ENCODE peak calls at places on chromosomes 6 and 20, in four cellular contexts. L is type B pancreatic cell, C is psoas muscle, Y is adrenal gland. A is an unnamed sample.

GRCh38 chr6:106759112-106759511 is 129.7 kb downstream of the QRSL1 start:
- DNase-seq in C (no peak), Y (no peak), L (no peak), A (no peak)

GRCh38 chr6:16653226-16653625 is 108.0 kb downstream of the ATXN1 start:
- DNase-seq in C (no peak), Y (no peak), L (no peak), A (no peak)

GRCh38 chr6:26309731-26310142 is 55.3 kb upstream of the BTN3A2 start:
- DNase-seq in C (no peak), L (no peak), Y (no peak), A (no peak)

GRCh38 chr20:51298141-51298540 is 244.4 kb downstream of the NFATC2 start:
- DNase-seq in Y (no peak), L (no peak), C (no peak), A (no peak)

GRCh38 chr6:84410377-84410776 is 182.9 kb upstream of the CEP162 start:
- DNase-seq in C (no peak), Y (no peak), L (no peak), A (no peak)

GRCh38 chr6:45382391-45382790 is 4.7 kb upstream of the SUPT3H start:
- DNase-seq in C (no peak), Y (no peak), L (no peak), A (no peak)

GRCh38 chr6:124670801-124671200 is 291.4 kb upstream of the RNF217 start:
- DNase-seq in C (no peak), Y (no peak), L (no peak), A (no peak)

GRCh38 chr6:137432054-137432545 is 62.1 kb downstream of the OLIG3 start:
- DNase-seq in L (no peak), C (no peak), Y (no peak), A (no peak)

GRCh38 chr6:31822038-31822821 is 5.3 kb upstream of the HSPA1B start:
- DNase-seq in Y (peak), C (peak), L (no peak), A (peak)

GRCh38 chr6:54262956-54263355 is 45.3 kb upstream of the TINAG start:
- DNase-seq in L (no peak), Y (no peak), C (no peak), A (no peak)

GRCh38 chr6:54262499-54262898 is 45.7 kb upstream of the TINAG start:
- DNase-seq in L (no peak), C (no peak), Y (no peak), A (no peak)

GRCh38 chr6:54267798-54268197 is 40.4 kb upstream of the TINAG start:
- DNase-seq in C (no peak), L (no peak), Y (peak), A (peak)

GRCh38 chr6:54264581-54265272 is 43.5 kb upstream of the TINAG start:
- DNase-seq in Y (no peak), L (no peak), C (no peak), A (no peak)

DNA sequence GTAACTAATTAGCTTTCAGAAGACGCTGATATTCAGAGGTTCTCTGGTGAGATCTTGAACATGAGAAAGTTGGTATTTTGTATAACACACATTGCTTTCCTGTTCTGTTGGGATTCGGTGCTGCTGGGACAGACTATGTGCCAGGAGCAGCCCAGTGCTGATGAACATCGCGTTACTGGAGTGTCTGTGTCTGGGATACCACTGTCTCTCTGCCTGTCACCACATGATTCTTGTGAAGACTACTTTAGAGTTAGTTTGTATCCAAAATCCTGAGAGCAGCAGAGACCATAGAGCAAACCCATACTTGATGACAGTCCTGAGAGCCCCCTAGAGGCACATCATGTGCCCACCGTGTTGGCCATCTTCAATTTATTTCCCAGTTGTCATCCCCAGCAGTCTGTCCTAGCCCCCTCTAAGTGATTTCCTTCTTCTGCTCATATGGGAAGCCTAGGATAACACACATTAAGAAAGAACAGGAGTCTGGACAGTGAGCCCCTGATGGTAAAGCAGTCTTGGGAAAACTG is 41.8 kb upstream of the TINAG start:
- DNase-seq in C (no peak), L (no peak), Y (no peak), A (no peak)
- TF ChIP-seq CTCF in C (no peak), L (no peak), Y (no peak), A (no peak)

DNA sequence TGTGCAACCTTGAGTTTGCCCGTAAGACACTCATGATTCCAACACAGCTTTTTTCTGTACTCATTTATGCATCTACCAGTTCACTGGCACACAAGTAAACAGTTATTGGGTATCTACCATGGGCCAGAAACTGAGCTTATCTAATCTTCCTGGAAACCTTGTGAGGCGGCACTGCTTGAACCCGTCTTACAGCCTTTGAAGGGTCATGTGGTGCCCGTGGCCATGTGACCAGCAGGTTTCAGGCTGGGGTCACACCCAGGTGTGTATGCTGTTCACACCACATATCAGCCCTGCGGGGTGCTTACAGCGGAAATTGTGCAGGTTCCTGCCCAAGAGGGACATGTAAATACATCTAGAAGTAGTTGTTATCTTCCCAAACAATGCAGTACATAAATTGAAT is 6.1 kb downstream of the THBD start:
- DNase-seq in C (no peak), Y (no peak), L (no peak), A (peak)
- TF ChIP-seq CTCF in C (no peak), Y (no peak), L (no peak), A (no peak)

GRCh38 chr20:57573893-57574292 is 13.0 kb downstream of the PCK1 start:
- DNase-seq in C (no peak), L (no peak), Y (no peak), A (no peak)
- TF ChIP-seq CTCF in C (no peak), L (peak), Y (no peak), A (peak)

GRCh38 chr6:85460154-85460950 is 10.5 kb downstream of the NT5E start:
- DNase-seq in C (no peak), Y (no peak), L (no peak), A (no peak)
- TF ChIP-seq CTCF in C (no peak), Y (no peak), L (no peak), A (no peak)

DNA sequence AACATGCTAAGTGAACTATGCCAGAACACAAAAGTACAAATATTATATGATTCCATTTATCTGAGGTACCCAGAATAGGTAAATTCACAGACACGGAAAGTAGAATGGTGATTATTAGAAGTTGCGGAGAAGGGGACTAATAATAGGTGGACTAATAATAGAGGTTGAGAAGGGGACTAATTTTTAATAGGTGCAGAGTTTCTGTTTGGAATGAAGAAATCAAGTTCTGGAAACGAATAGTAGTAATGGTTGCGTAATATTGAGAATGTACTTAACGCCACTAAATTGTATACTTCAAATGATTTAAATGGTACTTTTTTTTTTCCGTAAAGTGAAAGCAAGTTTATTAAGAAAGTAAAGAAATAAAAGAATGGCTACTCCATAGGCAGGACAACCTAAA is 33.2 kb downstream of the B4GALT5 start:
- DNase-seq in C (no peak), L (no peak), Y (no peak), A (no peak)
- TF ChIP-seq CTCF in C (no peak), L (no peak), Y (no peak), A (no peak)

DNA sequence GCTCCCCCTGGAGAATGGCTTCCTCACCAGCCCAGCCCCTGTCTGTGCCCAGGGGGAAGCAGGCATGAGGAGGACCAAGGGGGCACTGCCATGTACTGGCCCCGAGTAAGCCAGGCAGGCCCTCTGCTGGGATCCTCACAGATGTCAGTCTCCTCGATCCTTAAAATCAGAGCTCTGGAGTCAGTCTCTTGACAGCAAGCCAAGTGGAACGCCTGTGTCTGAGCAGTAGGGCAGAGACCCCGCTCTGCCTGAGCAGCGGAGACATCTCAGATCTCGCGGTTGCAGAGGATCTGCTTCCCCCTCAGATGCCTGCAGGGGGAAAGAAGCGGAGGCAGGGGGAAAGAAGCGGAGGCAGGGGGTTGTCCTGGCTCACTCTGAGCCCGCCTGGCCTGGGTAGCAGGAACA is 92.6 kb downstream of the SNX5 start:
- DNase-seq in L (no peak), C (no peak), Y (no peak), A (no peak)
- TF ChIP-seq CTCF in L (peak), C (no peak), Y (no peak), A (no peak)